ENCODE peak calls at places on chromosome 2, in eight cellular contexts. Y is stimulated activated CD4-positive, alpha-beta T cell treated with anti-CD3 and anti-CD28 coated beads, Interleukin-2, amount 100 ng/mL, for 24 hours; K is T-cell; E is GM03348; T is fibroblast of mammary gland; J is retina; Z is HFF-Myc; C is RKO. Q is an unnamed sample.

GRCh38 chr2:242056785-242057184 is 187.3 kb downstream of the RTP5 start:
- DNase-seq in J (no peak), C (no peak), K (no peak), T (no peak), E (no peak), Z (no peak), Y (no peak), Q (no peak)

GRCh38 chr2:185372188-185372587 is 366.4 kb upstream of the FSIP2 start:
- DNase-seq in E (no peak), C (no peak), Z (no peak), K (no peak), Y (no peak), T (peak; percentile 20), J (no peak), Q (no peak)

GRCh38 chr2:42359894-42360483 is 1.0 kb downstream of the COX7A2L start:
- DNase-seq in J (no peak), T (peak; percentile 66), C (peak; percentile 57), E (peak; percentile 40), K (no peak), Y (no peak), Z (no peak), Q (no peak)

GRCh38 chr2:205684871-205685313 is 2.6 kb downstream of the NRP2 start:
- DNase-seq in E (no peak), Y (peak; percentile 10), K (no peak), C (no peak), T (no peak), Z (no peak), J (peak; percentile 82), Q (no peak)

GRCh38 chr2:39141346-39142011 is 20.6 kb upstream of the SOS1 start:
- DNase-seq in J (no peak), T (no peak), Z (no peak), Y (no peak), E (no peak), C (no peak), K (no peak), Q (peak; percentile 61)

GRCh38 chr2:144522741-144523605 is 3.1 kb upstream of the ZEB2 start:
- DNase-seq in J (peak; percentile 78), Y (no peak), Z (no peak), E (peak; percentile 43), K (no peak), T (no peak), C (no peak), Q (no peak)

GRCh38 chr2:162330881-162331280 is 12.4 kb upstream of the IFIH1 start:
- DNase-seq in C (no peak), T (no peak), Z (no peak), K (no peak), Y (no peak), J (no peak), E (no peak), Q (no peak)

GRCh38 chr2:199136681-199137080 is 321.1 kb downstream of the SATB2 start:
- DNase-seq in T (peak; percentile 90), J (no peak), Z (peak; percentile 62), C (peak; percentile 65), K (no peak), Y (no peak), E (peak; percentile 38), Q (peak; percentile 5)

GRCh38 chr2:232339121-232340081 is 39.1 kb upstream of the ALPP start:
- DNase-seq in E (no peak), C (no peak), K (no peak), Z (no peak), J (no peak), T (no peak), Y (no peak), Q (no peak)

GRCh38 chr2:195642677-195643063 is 14.4 kb upstream of the SLC39A10 start:
- DNase-seq in Z (no peak), Y (no peak), C (no peak), T (no peak), E (no peak), J (no peak), K (no peak), Q (no peak)

GRCh38 chr2:165815299-165815698 is 21.3 kb upstream of the GALNT3 start:
- DNase-seq in C (no peak), T (no peak), E (no peak), J (no peak), Z (no peak), K (no peak), Y (no peak), Q (no peak)

GRCh38 chr2:39050109-39050508 is 70.7 kb downstream of the SOS1 start:
- DNase-seq in Z (no peak), K (no peak), Y (no peak), E (no peak), T (peak; percentile 50), C (no peak), J (no peak), Q (no peak)

GRCh38 chr2:54589340-54590215 is 133.5 kb downstream of the SPTBN1 start:
- DNase-seq in C (no peak), Z (no peak), Y (no peak), K (peak; percentile 34), T (no peak), E (no peak), J (no peak), Q (peak; percentile 69)

GRCh38 chr2:79447462-79447861 is 65.4 kb upstream of the CTNNA2 start:
- DNase-seq in K (no peak), E (no peak), C (no peak), Z (no peak), T (no peak), J (no peak), Y (no peak), Q (no peak)

GRCh38 chr2:98140210-98140609 is 53.2 kb downstream of the VWA3B start:
- DNase-seq in Z (no peak), E (no peak), C (no peak), T (no peak), K (no peak), Y (no peak), J (no peak), Q (no peak)

Q was measured in PC-9.